ENCODE peak calls at places on chromosomes 5 and 9, in five cellular contexts. One of them, this sample, is unnamed.

GRCh38 chr9:127360205-127360604 is 36.8 kb upstream of the SLC2A8 start:
- DNase-seq in lower lobe of right lung: no peak
- DNase-seq in colonic mucosa: no peak
- DNase-seq in cardiac fibroblast: no peak
- DNase-seq in MM.1S: no peak
- DNase-seq in this sample: no peak

GRCh38 chr9:18887546-18887945 is 145.5 kb downstream of the SAXO1 start:
- DNase-seq in lower lobe of right lung: no peak
- DNase-seq in MM.1S: no peak
- DNase-seq in colonic mucosa: peak
- DNase-seq in cardiac fibroblast: no peak
- DNase-seq in this sample: no peak

GRCh38 chr5:72063219-72063819 is 44.0 kb upstream of the MAP1B start:
- DNase-seq in colonic mucosa: no peak
- DNase-seq in lower lobe of right lung: no peak
- DNase-seq in MM.1S: peak
- DNase-seq in cardiac fibroblast: peak
- DNase-seq in this sample: peak

GRCh38 chr9:122347348-122348287 is 23.2 kb upstream of the PTGS1 start:
- DNase-seq in MM.1S: no peak
- DNase-seq in cardiac fibroblast: peak
- DNase-seq in lower lobe of right lung: no peak
- DNase-seq in colonic mucosa: peak
- DNase-seq in this sample: no peak

GRCh38 chr5:16721151-16722102 is 104.6 kb upstream of the RETREG1 start:
- DNase-seq in colonic mucosa: no peak
- DNase-seq in lower lobe of right lung: no peak
- DNase-seq in MM.1S: no peak
- DNase-seq in cardiac fibroblast: no peak
- DNase-seq in this sample: no peak

GRCh38 chr5:74259572-74259971 is 381.0 kb downstream of the ENC1 start:
- DNase-seq in MM.1S: no peak
- DNase-seq in lower lobe of right lung: no peak
- DNase-seq in cardiac fibroblast: no peak
- DNase-seq in colonic mucosa: no peak
- DNase-seq in this sample: no peak

GRCh38 chr5:32332971-32333370 is 20.2 kb upstream of the MTMR12 start:
- DNase-seq in colonic mucosa: peak
- DNase-seq in MM.1S: no peak
- DNase-seq in cardiac fibroblast: no peak
- DNase-seq in lower lobe of right lung: no peak
- DNase-seq in this sample: no peak

GRCh38 chr5:141763526-141763925 is 81.5 kb upstream of the ARAP3 start:
- DNase-seq in colonic mucosa: no peak
- DNase-seq in lower lobe of right lung: no peak
- DNase-seq in MM.1S: no peak
- DNase-seq in cardiac fibroblast: no peak
- DNase-seq in this sample: no peak

GRCh38 chr5:180633283-180634177 is 15.9 kb downstream of the FLT4 start:
- DNase-seq in cardiac fibroblast: no peak
- DNase-seq in lower lobe of right lung: peak
- DNase-seq in MM.1S: no peak
- DNase-seq in colonic mucosa: no peak
- DNase-seq in this sample: no peak

GRCh38 chr5:111512406-111513174 is at the start of gene STARD4:
- DNase-seq in MM.1S: peak
- DNase-seq in colonic mucosa: peak
- DNase-seq in lower lobe of right lung: peak
- DNase-seq in cardiac fibroblast: peak
- DNase-seq in this sample: peak

GRCh38 chr5:11903614-11904269 is 504 bp downstream of the CTNND2 start:
- DNase-seq in lower lobe of right lung: no peak
- DNase-seq in cardiac fibroblast: no peak
- DNase-seq in colonic mucosa: no peak
- DNase-seq in MM.1S: peak
- DNase-seq in this sample: no peak

GRCh38 chr5:55714749-55715148 is 2.6 kb upstream of the SLC38A9 start:
- DNase-seq in MM.1S: no peak
- DNase-seq in colonic mucosa: peak
- DNase-seq in lower lobe of right lung: no peak
- DNase-seq in cardiac fibroblast: no peak
- DNase-seq in this sample: no peak

GRCh38 chr5:145350501-145350900 is 484.6 kb downstream of the PRELID2 start:
- DNase-seq in MM.1S: no peak
- DNase-seq in colonic mucosa: no peak
- DNase-seq in cardiac fibroblast: peak
- DNase-seq in lower lobe of right lung: no peak
- DNase-seq in this sample: no peak

GRCh38 chr9:4923580-4924544 is 61.2 kb upstream of the JAK2 start:
- DNase-seq in colonic mucosa: no peak
- DNase-seq in lower lobe of right lung: no peak
- DNase-seq in cardiac fibroblast: peak
- DNase-seq in MM.1S: peak
- DNase-seq in this sample: peak

DNA sequence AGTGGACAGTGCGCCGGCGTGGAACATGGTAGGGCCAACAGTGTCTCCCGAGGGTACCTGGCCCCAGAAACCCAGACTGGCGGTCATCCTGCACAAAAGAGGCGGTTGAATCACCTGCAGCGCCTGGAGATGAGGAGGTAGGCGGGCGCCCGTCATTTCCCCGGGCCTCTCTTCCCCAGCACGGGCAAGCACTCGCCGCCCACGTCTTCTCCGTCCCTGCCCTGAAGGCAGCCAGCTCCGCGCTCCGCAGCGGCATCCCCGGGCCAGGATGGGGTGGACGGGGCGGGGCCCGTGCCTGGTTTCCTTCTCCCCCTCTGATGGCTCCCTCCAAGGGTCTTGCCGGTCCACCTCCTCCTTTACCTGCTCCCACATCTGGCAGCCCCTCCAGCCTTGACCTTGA is 27.1 kb upstream of the N4BP3 start:
- DNase-seq in lower lobe of right lung: no peak
- DNase-seq in cardiac fibroblast: no peak
- DNase-seq in colonic mucosa: no peak
- DNase-seq in MM.1S: no peak
- DNase-seq in this sample: no peak
- H3K4me3 ChIP-seq in lower lobe of right lung: no peak
- H3K4me3 ChIP-seq in cardiac fibroblast: no peak
- H3K4me3 ChIP-seq in colonic mucosa: no peak
- H3K4me3 ChIP-seq in MM.1S: no peak
- H3K4me3 ChIP-seq in this sample: no peak

DNA sequence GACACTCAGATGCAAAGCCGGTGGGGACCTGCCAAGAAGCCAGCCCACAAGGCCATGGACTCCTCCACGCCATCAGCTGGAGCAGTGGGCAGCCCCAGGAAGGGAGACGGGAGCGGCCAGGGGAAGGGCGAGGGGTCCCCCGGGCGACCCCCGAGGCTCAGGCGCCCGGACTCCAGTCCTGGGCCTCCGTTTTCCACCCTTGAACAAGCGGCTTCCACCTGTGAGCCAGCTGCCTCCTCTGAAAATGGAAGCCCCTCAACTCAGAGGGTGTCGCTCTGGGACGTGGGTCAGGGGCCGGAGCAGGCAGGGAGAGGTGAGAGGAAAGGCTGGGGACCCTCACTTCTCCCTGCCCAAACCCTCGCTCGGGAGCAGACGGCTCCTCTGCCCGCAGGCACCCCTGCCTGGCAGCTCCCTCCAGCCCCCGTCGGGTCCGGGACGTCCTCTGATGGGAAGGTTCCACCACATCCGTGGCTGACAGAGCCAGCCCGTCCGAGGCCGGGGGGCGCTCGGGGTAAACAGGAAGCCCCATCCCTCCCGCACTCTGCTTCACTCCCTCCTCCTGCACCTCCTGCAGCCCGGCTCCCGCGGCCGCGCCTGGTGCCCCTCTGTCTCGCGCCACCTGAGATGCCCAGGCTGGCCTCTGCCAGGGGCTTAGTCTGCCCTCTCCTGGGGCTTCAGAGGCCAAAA is 3.7 kb upstream of the EGFL7 start:
- DNase-seq in lower lobe of right lung: peak
- DNase-seq in colonic mucosa: no peak
- DNase-seq in cardiac fibroblast: no peak
- DNase-seq in MM.1S: no peak
- DNase-seq in this sample: peak
- H3K4me3 ChIP-seq in lower lobe of right lung: peak
- H3K4me3 ChIP-seq in colonic mucosa: no peak
- H3K4me3 ChIP-seq in cardiac fibroblast: no peak
- H3K4me3 ChIP-seq in MM.1S: no peak
- H3K4me3 ChIP-seq in this sample: no peak

GRCh38 chr9:87570000-87570834 is 72.5 kb downstream of the DAPK1 start:
- DNase-seq in MM.1S: no peak
- DNase-seq in colonic mucosa: no peak
- DNase-seq in cardiac fibroblast: no peak
- DNase-seq in lower lobe of right lung: no peak
- DNase-seq in this sample: no peak

GRCh38 chr9:87569008-87569908 is 71.6 kb downstream of the DAPK1 start:
- DNase-seq in cardiac fibroblast: peak
- DNase-seq in colonic mucosa: no peak
- DNase-seq in lower lobe of right lung: no peak
- DNase-seq in MM.1S: no peak
- DNase-seq in this sample: peak

GRCh38 chr9:87567566-87567965 is 69.9 kb downstream of the DAPK1 start:
- DNase-seq in cardiac fibroblast: peak
- DNase-seq in lower lobe of right lung: no peak
- DNase-seq in colonic mucosa: no peak
- DNase-seq in MM.1S: no peak
- DNase-seq in this sample: no peak

GRCh38 chr9:87567047-87567446 is 69.4 kb downstream of the DAPK1 start:
- DNase-seq in colonic mucosa: no peak
- DNase-seq in lower lobe of right lung: no peak
- DNase-seq in cardiac fibroblast: peak
- DNase-seq in MM.1S: no peak
- DNase-seq in this sample: no peak

GRCh38 chr9:87567988-87568800 is 70.5 kb downstream of the DAPK1 start:
- DNase-seq in colonic mucosa: no peak
- DNase-seq in lower lobe of right lung: no peak
- DNase-seq in MM.1S: no peak
- DNase-seq in cardiac fibroblast: no peak
- DNase-seq in this sample: no peak
- H3K4me3 ChIP-seq in colonic mucosa: no peak
- H3K4me3 ChIP-seq in lower lobe of right lung: no peak
- H3K4me3 ChIP-seq in MM.1S: no peak
- H3K4me3 ChIP-seq in cardiac fibroblast: no peak
- H3K4me3 ChIP-seq in this sample: no peak

DNA sequence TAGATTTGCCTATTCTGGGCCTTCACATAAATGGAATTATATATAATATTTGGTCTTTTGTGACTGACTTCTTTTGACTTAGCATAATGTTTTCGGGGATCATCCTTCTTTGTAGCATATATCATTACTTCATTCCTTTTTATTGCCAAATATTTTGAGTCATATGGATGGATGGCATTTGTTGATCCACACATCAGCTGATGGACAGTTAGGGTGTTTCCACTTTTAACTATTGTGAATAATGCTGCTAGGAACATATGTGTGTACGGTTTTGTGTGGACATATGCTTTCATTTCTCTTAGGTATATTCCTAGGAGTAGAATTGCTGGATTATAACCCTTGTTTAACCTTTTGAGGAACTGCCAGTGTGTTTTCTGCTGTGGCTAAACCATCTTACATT is 249.6 kb downstream of the FANCC start:
- DNase-seq in MM.1S: no peak
- DNase-seq in cardiac fibroblast: no peak
- DNase-seq in lower lobe of right lung: no peak
- DNase-seq in colonic mucosa: no peak
- DNase-seq in this sample: no peak
- H3K4me3 ChIP-seq in MM.1S: no peak
- H3K4me3 ChIP-seq in cardiac fibroblast: no peak
- H3K4me3 ChIP-seq in lower lobe of right lung: no peak
- H3K4me3 ChIP-seq in colonic mucosa: no peak
- H3K4me3 ChIP-seq in this sample: no peak

GRCh38 chr5:14184082-14184481 is 40.9 kb downstream of the TRIO start:
- DNase-seq in colonic mucosa: no peak
- DNase-seq in MM.1S: no peak
- DNase-seq in lower lobe of right lung: no peak
- DNase-seq in cardiac fibroblast: no peak
- DNase-seq in this sample: no peak

GRCh38 chr5:14183187-14183939 is 40.2 kb downstream of the TRIO start:
- DNase-seq in cardiac fibroblast: no peak
- DNase-seq in MM.1S: no peak
- DNase-seq in colonic mucosa: no peak
- DNase-seq in lower lobe of right lung: no peak
- DNase-seq in this sample: no peak

GRCh38 chr5:14186132-14186830 is 43.1 kb downstream of the TRIO start:
- DNase-seq in lower lobe of right lung: no peak
- DNase-seq in MM.1S: no peak
- DNase-seq in cardiac fibroblast: peak
- DNase-seq in colonic mucosa: no peak
- DNase-seq in this sample: no peak

GRCh38 chr5:14185336-14186131 is 42.4 kb downstream of the TRIO start:
- DNase-seq in cardiac fibroblast: peak
- DNase-seq in MM.1S: no peak
- DNase-seq in colonic mucosa: no peak
- DNase-seq in lower lobe of right lung: no peak
- DNase-seq in this sample: no peak

GRCh38 chr5:14184725-14185124 is 41.6 kb downstream of the TRIO start:
- DNase-seq in colonic mucosa: no peak
- DNase-seq in MM.1S: no peak
- DNase-seq in cardiac fibroblast: peak
- DNase-seq in lower lobe of right lung: no peak
- DNase-seq in this sample: no peak
- H3K4me3 ChIP-seq in colonic mucosa: no peak
- H3K4me3 ChIP-seq in MM.1S: no peak
- H3K4me3 ChIP-seq in cardiac fibroblast: no peak
- H3K4me3 ChIP-seq in lower lobe of right lung: no peak
- H3K4me3 ChIP-seq in this sample: no peak

GRCh38 chr5:139635606-139636206 is 12.4 kb upstream of the CXXC5 start:
- DNase-seq in lower lobe of right lung: peak
- DNase-seq in MM.1S: peak
- DNase-seq in colonic mucosa: peak
- DNase-seq in cardiac fibroblast: peak
- DNase-seq in this sample: peak

GRCh38 chr5:139636207-139636792 is 11.8 kb upstream of the CXXC5 start:
- DNase-seq in colonic mucosa: peak
- DNase-seq in lower lobe of right lung: no peak
- DNase-seq in cardiac fibroblast: no peak
- DNase-seq in MM.1S: peak
- DNase-seq in this sample: peak

GRCh38 chr5:139637438-139638089 is 10.6 kb upstream of the CXXC5 start:
- DNase-seq in lower lobe of right lung: peak
- DNase-seq in cardiac fibroblast: peak
- DNase-seq in MM.1S: peak
- DNase-seq in colonic mucosa: peak
- DNase-seq in this sample: no peak

GRCh38 chr5:139638090-139638735 is 9.9 kb upstream of the CXXC5 start:
- DNase-seq in cardiac fibroblast: peak
- DNase-seq in MM.1S: peak
- DNase-seq in colonic mucosa: peak
- DNase-seq in lower lobe of right lung: peak
- DNase-seq in this sample: no peak

GRCh38 chr5:139636975-139637408 is 11.2 kb upstream of the CXXC5 start:
- DNase-seq in colonic mucosa: no peak
- DNase-seq in lower lobe of right lung: no peak
- DNase-seq in cardiac fibroblast: no peak
- DNase-seq in MM.1S: peak
- DNase-seq in this sample: no peak
- H3K4me3 ChIP-seq in colonic mucosa: peak
- H3K4me3 ChIP-seq in lower lobe of right lung: peak
- H3K4me3 ChIP-seq in cardiac fibroblast: peak
- H3K4me3 ChIP-seq in MM.1S: peak
- H3K4me3 ChIP-seq in this sample: no peak